ENCODE peak calls at places on chromosomes 12 and 14, in four cellular contexts. X, Y, L and S are unnamed samples.

GRCh38 chr12:108270035-108270840 is 68.9 kb downstream of the CMKLR1 start:
- DNase-seq in X (no peak), Y (no peak), L (no peak), S (no peak)

GRCh38 chr12:7994731-7995205 is 37.7 kb upstream of the FOXJ2 start:
- DNase-seq in X (no peak), Y (no peak), L (peak; percentile 99), S (no peak)

GRCh38 chr12:13024151-13024946 is 19.8 kb upstream of the FAM234B start:
- DNase-seq in X (no peak), Y (no peak), L (peak; percentile 88), S (no peak)

GRCh38 chr14:94636744-94637412 is 24.7 kb downstream of the SERPINA3 start:
- DNase-seq in X (no peak), Y (no peak), L (peak; percentile 35), S (no peak)

GRCh38 chr12:25155031-25155576 is 39.9 kb downstream of the DNAI7 start:
- DNase-seq in X (peak; percentile 7), Y (no peak), L (peak; percentile 49), S (peak; percentile 31)

GRCh38 chr14:69424139-69424923 is 25.8 kb downstream of the SLC39A9 start:
- DNase-seq in X (no peak), Y (no peak), L (peak; percentile 34), S (no peak)

GRCh38 chr14:50812856-50813543 is 18.0 kb downstream of the NIN start:
- DNase-seq in X (no peak), Y (no peak), L (no peak), S (no peak)

GRCh38 chr14:52079239-52079956 is 10.5 kb upstream of the NID2 start:
- DNase-seq in X (no peak), Y (no peak), L (no peak), S (no peak)

GRCh38 chr12:95397566-95397965 is 76.4 kb upstream of the METAP2 start:
- DNase-seq in X (no peak), Y (no peak), L (no peak), S (no peak)

GRCh38 chr14:30869525-30870150 is 4.7 kb upstream of the COCH start:
- DNase-seq in X (no peak), Y (no peak), L (no peak), S (no peak)

GRCh38 chr14:105448706-105449111 is 25.9 kb upstream of the CRIP2 start:
- DNase-seq in X (peak; percentile 82), Y (peak; percentile 65), L (peak; percentile 58), S (peak; percentile 22)

GRCh38 chr14:49863483-49864262 is 11.1 kb upstream of the NEMF start:
- DNase-seq in X (peak; percentile 28), Y (no peak), L (no peak), S (no peak)

GRCh38 chr12:80708535-80709328 is 1.3 kb downstream of the MYF6 start:
- DNase-seq in X (no peak), Y (no peak), L (peak; percentile 7), S (no peak)

GRCh38 chr14:69354383-69355154 is 43.5 kb downstream of the ERH start:
- DNase-seq in X (peak; percentile 8), Y (peak; percentile 24), L (no peak), S (no peak)